ENCODE peak calls at places on chromosomes 7 and 10, in four cellular contexts. One of them, this sample, is unnamed. For H3K27me3, H3K9me3 and H3K36me3, the result is how much of the 10 kb centered on the place peaks cover.

GRCh38 chr7:112104153-112104552 is 102.0 kb downstream of the DOCK4 start:
- DNase-seq in HCT116: no peak
- DNase-seq in sigmoid colon: no peak
- DNase-seq in lung: no peak
- DNase-seq in this sample: no peak

GRCh38 chr10:33967721-33968120 is 633.3 kb upstream of the NRP1 start:
- DNase-seq in HCT116: no peak
- DNase-seq in sigmoid colon: no peak
- DNase-seq in lung: no peak
- DNase-seq in this sample: no peak

GRCh38 chr10:10532274-10532673 is 485.4 kb upstream of the CELF2 start:
- DNase-seq in HCT116: no peak
- DNase-seq in sigmoid colon: no peak
- DNase-seq in lung: no peak
- DNase-seq in this sample: no peak

GRCh38 chr7:40673285-40673684 is 538.5 kb downstream of the SUGCT start:
- DNase-seq in HCT116: no peak
- DNase-seq in sigmoid colon: no peak
- DNase-seq in lung: no peak
- DNase-seq in this sample: no peak

GRCh38 chr10:5991708-5992107 is 14.4 kb upstream of the IL15RA start:
- DNase-seq in HCT116: no peak
- DNase-seq in sigmoid colon: no peak
- DNase-seq in lung: no peak
- DNase-seq in this sample: no peak

GRCh38 chr7:108296911-108297310 is 159.3 kb downstream of the NRCAM start:
- DNase-seq in HCT116: no peak
- DNase-seq in sigmoid colon: no peak
- DNase-seq in lung: no peak
- DNase-seq in this sample: no peak

GRCh38 chr7:55838595-55838994 is 24.0 kb downstream of the SEPTIN14 start:
- DNase-seq in HCT116: no peak
- DNase-seq in sigmoid colon: no peak
- DNase-seq in lung: no peak
- DNase-seq in this sample: no peak

GRCh38 chr7:67813621-67814292 is 817.1 kb downstream of the TYW1 start:
- DNase-seq in HCT116: no peak
- DNase-seq in sigmoid colon: no peak
- DNase-seq in lung: no peak
- DNase-seq in this sample: no peak

GRCh38 chr7:102061981-102062390 is 224.7 kb upstream of the SH2B2 start:
- DNase-seq in HCT116: no peak
- DNase-seq in sigmoid colon: peak
- DNase-seq in lung: peak
- DNase-seq in this sample: no peak

GRCh38 chr7:26648429-26649015 is 215.9 kb downstream of the SKAP2 start:
- DNase-seq in HCT116: no peak
- DNase-seq in sigmoid colon: no peak
- DNase-seq in lung: no peak
- DNase-seq in this sample: no peak

GRCh38 chr7:29327455-29327854 is 132.9 kb downstream of the CHN2 start:
- DNase-seq in HCT116: no peak
- DNase-seq in sigmoid colon: no peak
- DNase-seq in lung: no peak
- DNase-seq in this sample: no peak

GRCh38 chr7:142111509-142111908 is at the start of gene MGAM2:
- DNase-seq in HCT116: no peak
- DNase-seq in sigmoid colon: no peak
- DNase-seq in lung: no peak
- DNase-seq in this sample: no peak

GRCh38 chr10:61869772-61870520 is 31.6 kb upstream of the ARID5B start:
- DNase-seq in HCT116: no peak
- DNase-seq in sigmoid colon: no peak
- DNase-seq in lung: no peak
- DNase-seq in this sample: no peak

GRCh38 chr10:3935933-3936359 is 150.9 kb upstream of the KLF6 start:
- DNase-seq in HCT116: no peak
- DNase-seq in sigmoid colon: no peak
- DNase-seq in lung: no peak
- DNase-seq in this sample: peak

GRCh38 chr7:37758467-37758866 is 74.9 kb downstream of the GPR141 start:
- DNase-seq in HCT116: no peak
- DNase-seq in sigmoid colon: no peak
- DNase-seq in lung: no peak
- DNase-seq in this sample: no peak

GRCh38 chr10:74750848-74751274 is 75.5 kb upstream of the KAT6B start:
- DNase-seq in HCT116: no peak
- DNase-seq in sigmoid colon: no peak
- DNase-seq in lung: no peak
- DNase-seq in this sample: no peak

GRCh38 chr7:149862156-149862555 is 11.6 kb upstream of the ATP6V0E2 start:
- DNase-seq in HCT116: no peak
- DNase-seq in sigmoid colon: no peak
- DNase-seq in lung: no peak
- DNase-seq in this sample: no peak

DNA sequence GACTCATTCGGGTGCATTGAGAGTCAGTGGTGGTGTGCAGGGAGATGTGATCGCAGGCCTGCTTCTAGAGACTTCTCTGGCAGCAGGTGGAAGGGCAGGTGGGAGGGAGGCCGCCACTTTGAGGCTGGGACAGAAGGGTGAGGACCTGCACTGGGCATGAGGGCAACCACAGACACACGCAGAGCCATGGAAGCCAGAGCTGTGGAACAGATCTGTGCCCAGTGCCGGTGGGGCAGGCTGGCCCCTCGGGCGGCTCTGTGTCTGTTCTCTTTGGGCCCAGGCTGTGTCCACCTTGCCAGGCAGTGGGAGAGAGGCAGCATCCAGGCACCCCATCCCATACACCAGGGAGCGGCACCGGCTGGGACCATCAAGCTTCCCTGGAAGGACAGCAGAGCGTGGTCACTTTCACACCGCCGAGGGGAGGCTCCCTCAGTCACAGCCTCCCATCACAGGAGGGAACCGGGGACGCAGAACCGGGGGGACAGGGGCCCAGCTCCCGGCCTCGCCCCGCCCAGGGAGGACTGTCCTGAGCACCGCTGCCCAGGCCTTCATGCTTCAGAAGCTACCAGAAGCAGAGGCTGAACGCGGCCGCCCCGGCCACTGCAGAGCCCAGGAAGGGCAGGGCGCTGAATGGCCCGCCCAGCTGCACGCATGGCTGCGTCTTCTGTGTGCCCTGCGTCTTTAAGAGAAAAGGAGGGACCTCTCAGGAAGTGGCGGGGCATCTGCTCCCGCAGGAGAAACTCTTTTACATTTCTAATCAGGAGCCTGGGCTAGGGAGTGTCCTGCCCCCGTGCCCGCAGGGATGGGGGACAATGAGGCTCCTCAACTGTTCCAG is 32.1 kb downstream of the EN2 start:
- DNase-seq in HCT116: no peak
- DNase-seq in sigmoid colon: no peak
- DNase-seq in lung: no peak
- DNase-seq in this sample: no peak
- H3K27me3 ChIP-seq in HCT116: under half
- H3K27me3 ChIP-seq in sigmoid colon: half or more
- H3K27me3 ChIP-seq in lung: under half
- H3K27me3 ChIP-seq in this sample: under half

DNA sequence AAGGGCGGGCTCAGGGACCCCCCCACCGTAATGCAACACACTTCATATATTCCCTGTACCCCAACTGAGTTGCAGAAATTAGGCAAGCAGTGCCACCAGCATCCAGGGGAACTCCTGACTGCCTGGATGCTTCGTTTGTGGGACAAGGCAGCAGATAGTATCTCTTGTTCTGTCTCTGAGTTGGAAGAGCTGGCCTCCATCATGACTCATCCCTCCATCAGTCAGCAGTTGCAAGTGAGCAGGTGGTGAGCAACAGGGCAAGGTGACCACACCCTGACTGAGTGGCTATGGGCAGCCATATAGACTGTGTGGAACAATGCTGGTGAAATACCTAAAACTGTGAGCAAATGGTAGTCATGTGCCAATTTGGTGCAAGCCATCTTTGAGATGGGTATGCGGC is 22.8 kb upstream of the ADAMTS14 start:
- DNase-seq in HCT116: no peak
- DNase-seq in sigmoid colon: no peak
- DNase-seq in lung: no peak
- DNase-seq in this sample: no peak
- H3K9me3 ChIP-seq in HCT116: under half
- H3K9me3 ChIP-seq in sigmoid colon: under half
- H3K9me3 ChIP-seq in lung: under half
- H3K9me3 ChIP-seq in this sample: under half

GRCh38 chr7:98913612-98914011 is 35.3 kb downstream of the TRRAP start:
- DNase-seq in HCT116: no peak
- DNase-seq in sigmoid colon: no peak
- DNase-seq in lung: no peak
- DNase-seq in this sample: no peak
- H3K36me3 ChIP-seq in HCT116: half or more
- H3K36me3 ChIP-seq in sigmoid colon: half or more
- H3K36me3 ChIP-seq in lung: under half
- H3K36me3 ChIP-seq in this sample: under half

GRCh38 chr7:88363869-88364268 is 57.2 kb upstream of the STEAP4 start:
- DNase-seq in HCT116: no peak
- DNase-seq in sigmoid colon: no peak
- DNase-seq in lung: no peak
- DNase-seq in this sample: peak

GRCh38 chr7:88361357-88361756 is 54.7 kb upstream of the STEAP4 start:
- DNase-seq in HCT116: no peak
- DNase-seq in sigmoid colon: no peak
- DNase-seq in lung: no peak
- DNase-seq in this sample: no peak

GRCh38 chr7:88366845-88367244 is 60.2 kb upstream of the STEAP4 start:
- DNase-seq in HCT116: no peak
- DNase-seq in sigmoid colon: no peak
- DNase-seq in lung: no peak
- DNase-seq in this sample: no peak

GRCh38 chr7:88358881-88359280 is 52.2 kb upstream of the STEAP4 start:
- DNase-seq in HCT116: no peak
- DNase-seq in sigmoid colon: no peak
- DNase-seq in lung: no peak
- DNase-seq in this sample: no peak

DNA sequence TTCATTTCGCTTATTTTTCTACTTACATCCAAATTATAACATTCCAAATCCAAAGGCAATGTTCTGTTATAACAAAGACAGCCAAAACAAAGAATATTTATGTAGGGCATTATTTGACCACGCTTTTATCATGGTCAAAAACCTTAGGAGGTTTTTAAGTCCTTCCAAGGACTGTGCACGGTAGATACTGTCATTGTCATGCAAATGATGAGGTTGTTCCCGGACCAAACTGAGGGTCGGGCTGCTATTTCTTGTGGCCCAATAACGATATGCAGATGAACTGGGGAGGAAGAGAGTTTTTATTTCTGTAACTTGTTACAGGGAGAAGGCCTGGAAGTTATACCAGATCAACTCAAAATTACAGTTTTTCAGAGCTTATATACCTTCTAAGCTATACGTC is 56.6 kb upstream of the STEAP4 start:
- DNase-seq in HCT116: no peak
- DNase-seq in sigmoid colon: no peak
- DNase-seq in lung: no peak
- DNase-seq in this sample: no peak
- H3K27me3 ChIP-seq in HCT116: under half
- H3K27me3 ChIP-seq in sigmoid colon: under half
- H3K27me3 ChIP-seq in lung: under half
- H3K27me3 ChIP-seq in this sample: under half

GRCh38 chr7:157767466-157767865 is 430.7 kb downstream of the DNAJB6 start:
- DNase-seq in HCT116: no peak
- DNase-seq in sigmoid colon: no peak
- DNase-seq in lung: no peak
- DNase-seq in this sample: no peak
- H3K9me3 ChIP-seq in HCT116: under half
- H3K9me3 ChIP-seq in sigmoid colon: under half
- H3K9me3 ChIP-seq in lung: under half
- H3K9me3 ChIP-seq in this sample: under half

GRCh38 chr10:87928996-87929395 is 65.6 kb downstream of the PTEN start:
- DNase-seq in HCT116: no peak
- DNase-seq in sigmoid colon: no peak
- DNase-seq in lung: no peak
- DNase-seq in this sample: no peak

GRCh38 chr10:87927091-87927490 is 63.7 kb downstream of the PTEN start:
- DNase-seq in HCT116: no peak
- DNase-seq in sigmoid colon: no peak
- DNase-seq in lung: no peak
- DNase-seq in this sample: no peak

GRCh38 chr10:87930141-87930540 is 66.7 kb downstream of the PTEN start:
- DNase-seq in HCT116: no peak
- DNase-seq in sigmoid colon: no peak
- DNase-seq in lung: no peak
- DNase-seq in this sample: no peak

GRCh38 chr10:87931836-87932230 is 68.4 kb downstream of the PTEN start:
- DNase-seq in HCT116: peak
- DNase-seq in sigmoid colon: no peak
- DNase-seq in lung: no peak
- DNase-seq in this sample: no peak

GRCh38 chr10:87930929-87931835 is 67.8 kb downstream of the PTEN start:
- DNase-seq in HCT116: no peak
- DNase-seq in sigmoid colon: no peak
- DNase-seq in lung: no peak
- DNase-seq in this sample: no peak
- H3K36me3 ChIP-seq in HCT116: under half
- H3K36me3 ChIP-seq in sigmoid colon: under half
- H3K36me3 ChIP-seq in lung: under half
- H3K36me3 ChIP-seq in this sample: under half

GRCh38 chr7:155846156-155846555 is 33.9 kb upstream of the SHH start:
- DNase-seq in HCT116: no peak
- DNase-seq in sigmoid colon: peak
- DNase-seq in lung: no peak
- DNase-seq in this sample: no peak
- H3K27me3 ChIP-seq in HCT116: under half
- H3K27me3 ChIP-seq in sigmoid colon: under half
- H3K27me3 ChIP-seq in lung: under half
- H3K27me3 ChIP-seq in this sample: under half

DNA sequence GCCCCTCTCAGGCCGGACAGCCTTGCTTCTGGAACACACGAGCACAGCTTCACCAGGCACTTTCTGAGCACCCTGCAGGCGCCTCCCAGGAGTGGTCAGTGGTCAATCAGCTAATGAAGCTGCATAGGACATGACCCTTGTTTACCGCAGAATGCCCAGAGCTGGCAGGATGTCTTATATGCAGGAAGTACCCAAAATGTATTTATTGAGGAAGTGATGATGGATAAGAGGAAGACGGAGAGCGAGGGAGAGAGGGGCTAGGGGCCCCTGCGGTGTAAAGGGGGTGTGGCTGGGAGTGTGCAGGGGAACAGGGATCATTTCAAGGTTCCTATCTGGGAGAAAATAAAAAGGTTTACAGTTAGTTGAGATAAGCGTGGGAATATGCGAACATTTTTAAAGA is 3.3 kb downstream of the CYP2E1 start:
- DNase-seq in HCT116: no peak
- DNase-seq in sigmoid colon: no peak
- DNase-seq in lung: no peak
- DNase-seq in this sample: no peak
- H3K9me3 ChIP-seq in HCT116: under half
- H3K9me3 ChIP-seq in sigmoid colon: under half
- H3K9me3 ChIP-seq in lung: under half
- H3K9me3 ChIP-seq in this sample: under half

This sample was measured in body of pancreas.